ENCODE peak calls at places on chromosomes 1 and 21, in ten cellular contexts. Y, W, T, N, E, Z, I, K, C and O are unnamed samples. For H3K4me1, the result is how much of the 10 kb centered on the place peaks cover.

GRCh38 chr21:43992121-43992520 is 20.0 kb upstream of the TRAPPC10 start:
- DNase-seq in Y (no peak), W (no peak), T (no peak), N (no peak), E (no peak), Z (no peak), I (no peak), K (no peak), C (no peak), O (no peak)

GRCh38 chr1:19042675-19043578 is 86.5 kb upstream of the IFFO2 start:
- DNase-seq in Y (peak), W (no peak), T (no peak), N (no peak), E (no peak), Z (no peak), I (no peak), K (no peak), C (no peak), O (peak)

GRCh38 chr1:78229344-78229743 is 183.6 kb downstream of the GIPC2 start:
- DNase-seq in Y (no peak), W (no peak), T (peak), N (no peak), E (no peak), Z (peak), I (no peak), K (no peak), C (peak), O (peak)

GRCh38 chr1:20726932-20727745 is 5.4 kb downstream of the SH2D5 start:
- DNase-seq in Y (no peak), W (no peak), T (no peak), N (no peak), E (no peak), Z (no peak), I (no peak), K (no peak), C (no peak), O (no peak)

GRCh38 chr1:157968951-157969350 is 24.5 kb upstream of the KIRREL1 start:
- DNase-seq in Y (no peak), W (no peak), T (peak), N (no peak), E (no peak), Z (peak), I (no peak), K (no peak), C (peak), O (peak)

GRCh38 chr1:8218351-8219092 is 99.4 kb upstream of the SLC45A1 start:
- DNase-seq in Y (no peak), W (no peak), T (peak), N (no peak), E (no peak), Z (peak), I (no peak), K (no peak), C (no peak), O (peak)

GRCh38 chr1:238681021-238681420 is 705.3 kb upstream of the CHRM3 start:
- DNase-seq in Y (no peak), W (no peak), T (peak), N (no peak), E (no peak), Z (peak), I (no peak), K (no peak), C (peak), O (peak)

GRCh38 chr1:112063781-112064180 is 74.3 kb upstream of the KCND3 start:
- DNase-seq in Y (no peak), W (no peak), T (no peak), N (no peak), E (no peak), Z (no peak), I (no peak), K (no peak), C (no peak), O (no peak)

GRCh38 chr1:39671433-39671792 is 494 bp downstream of the NT5C1A start:
- DNase-seq in Y (no peak), W (peak), T (no peak), N (no peak), E (peak), Z (no peak), I (no peak), K (peak), C (no peak), O (no peak)

GRCh38 chr1:56803561-56804156 is 15.5 kb downstream of the FYB2 start:
- DNase-seq in Y (peak), W (peak), T (peak), N (peak), E (peak), Z (no peak), I (peak), K (peak), C (peak), O (peak)

GRCh38 chr1:31583082-31583994 is 7.0 kb downstream of the TINAGL1 start:
- DNase-seq in Y (no peak), W (no peak), T (no peak), N (no peak), E (no peak), Z (no peak), I (no peak), K (no peak), C (no peak), O (no peak)

GRCh38 chr21:38902608-38903445 is 97.1 kb downstream of the ETS2 start:
- DNase-seq in Y (no peak), W (no peak), T (no peak), N (no peak), E (no peak), Z (no peak), I (no peak), K (no peak), C (no peak), O (peak)

GRCh38 chr1:27318596-27318995 is 3.4 kb upstream of the TMEM222 start:
- DNase-seq in Y (no peak), W (no peak), T (peak), N (no peak), E (no peak), Z (no peak), I (no peak), K (no peak), C (no peak), O (no peak)

GRCh38 chr1:216750031-216750627 is 26.9 kb upstream of the ESRRG start:
- DNase-seq in Y (peak), W (peak), T (peak), N (no peak), E (no peak), Z (peak), I (peak), K (peak), C (peak), O (peak)

GRCh38 chr1:212987702-212988322 is 27.9 kb downstream of the ANGEL2 start:
- DNase-seq in Y (no peak), W (no peak), T (peak), N (no peak), E (no peak), Z (peak), I (no peak), K (no peak), C (peak), O (peak)

GRCh38 chr1:91799863-91800262 is 86.1 kb downstream of the TGFBR3 start:
- DNase-seq in Y (no peak), W (no peak), T (no peak), N (no peak), E (no peak), Z (no peak), I (no peak), K (no peak), C (no peak), O (peak)

GRCh38 chr1:98947071-98947470 is 57.6 kb downstream of the PLPPR5 start:
- DNase-seq in Y (no peak), W (no peak), T (no peak), N (no peak), E (no peak), Z (no peak), I (no peak), K (no peak), C (no peak), O (no peak)

GRCh38 chr1:201305815-201306214 is 22.5 kb downstream of the PKP1 start:
- DNase-seq in Y (no peak), W (no peak), T (no peak), N (no peak), E (no peak), Z (no peak), I (no peak), K (no peak), C (no peak), O (no peak)

GRCh38 chr1:201309420-201309819 is 26.1 kb downstream of the PKP1 start:
- DNase-seq in Y (peak), W (peak), T (peak), N (peak), E (peak), Z (peak), I (peak), K (peak), C (peak), O (peak)

GRCh38 chr1:201307760-201308499 is 24.6 kb downstream of the PKP1 start:
- DNase-seq in Y (peak), W (no peak), T (no peak), N (no peak), E (no peak), Z (no peak), I (no peak), K (no peak), C (peak), O (no peak)

GRCh38 chr1:201304126-201304525 is 20.8 kb downstream of the PKP1 start:
- DNase-seq in Y (no peak), W (no peak), T (no peak), N (no peak), E (no peak), Z (no peak), I (no peak), K (no peak), C (no peak), O (no peak)

DNA sequence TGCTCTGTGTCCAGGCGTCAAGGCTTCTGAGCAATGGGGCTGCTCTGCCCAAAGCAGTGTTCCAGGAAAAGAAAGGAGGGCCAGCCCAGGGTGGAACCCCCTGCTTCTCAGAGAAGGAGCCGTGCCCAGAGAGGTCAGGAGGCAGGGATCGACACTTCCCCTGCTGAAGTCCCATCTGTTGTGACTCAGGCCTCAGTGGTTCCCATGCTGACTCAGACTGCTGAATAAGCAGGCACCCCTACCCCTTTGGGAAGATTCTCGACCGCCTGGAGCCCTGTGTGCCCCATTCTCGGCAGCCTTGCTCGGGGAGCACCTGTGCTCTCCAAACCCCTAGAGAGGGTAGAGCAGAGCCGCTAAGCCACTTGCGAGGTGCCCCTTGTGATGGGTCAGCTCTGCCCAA is 23.9 kb downstream of the PKP1 start:
- DNase-seq in Y (no peak), W (no peak), T (peak), N (no peak), E (no peak), Z (peak), I (no peak), K (no peak), C (peak), O (no peak)
- H3K4me1 ChIP-seq in Y (under half), W (under half), T (under half), N (under half), E (under half), Z (under half), I (under half), K (under half), C (half or more), O (under half)

DNA sequence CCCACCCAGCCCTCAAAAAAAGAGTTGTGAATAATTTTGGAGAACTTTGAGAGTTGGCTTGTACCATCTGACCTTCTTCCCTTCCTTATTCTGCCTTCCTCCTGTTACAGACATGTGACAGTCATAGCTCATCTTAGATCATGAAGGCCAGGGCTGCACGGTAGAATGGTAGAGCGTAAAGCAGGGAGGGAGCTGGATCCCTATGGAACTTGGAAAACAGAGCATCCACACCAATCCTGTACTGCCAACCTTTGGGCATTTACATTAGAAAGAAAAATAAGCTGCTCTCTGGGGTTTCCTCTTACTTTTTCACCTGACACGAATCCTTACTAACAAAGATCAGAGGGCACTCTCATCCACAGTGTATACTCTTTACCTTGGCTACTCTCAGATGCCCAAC is 121.5 kb downstream of the GPR52 start:
- DNase-seq in Y (no peak), W (no peak), T (no peak), N (no peak), E (no peak), Z (no peak), I (no peak), K (no peak), C (no peak), O (no peak)
- H3K4me2 ChIP-seq in Y (no peak), W (no peak), T (no peak), N (no peak), E (peak), Z (no peak), I (no peak), K (no peak), C (no peak), O (no peak)

GRCh38 chr1:180926164-180926981 is 13.7 kb downstream of the KIAA1614 start:
- DNase-seq in Y (no peak), W (peak), T (peak), N (peak), E (no peak), Z (peak), I (no peak), K (peak), C (no peak), O (peak)

GRCh38 chr1:180927841-180928240 is 15.1 kb downstream of the KIAA1614 start:
- DNase-seq in Y (no peak), W (no peak), T (peak), N (no peak), E (no peak), Z (no peak), I (no peak), K (no peak), C (no peak), O (no peak)

GRCh38 chr1:180925471-180926051 is 12.9 kb downstream of the KIAA1614 start:
- DNase-seq in Y (no peak), W (peak), T (no peak), N (no peak), E (no peak), Z (no peak), I (no peak), K (peak), C (no peak), O (no peak)

GRCh38 chr1:180928272-180929230 is 15.9 kb downstream of the KIAA1614 start:
- DNase-seq in Y (no peak), W (no peak), T (no peak), N (no peak), E (no peak), Z (no peak), I (no peak), K (no peak), C (no peak), O (no peak)

DNA sequence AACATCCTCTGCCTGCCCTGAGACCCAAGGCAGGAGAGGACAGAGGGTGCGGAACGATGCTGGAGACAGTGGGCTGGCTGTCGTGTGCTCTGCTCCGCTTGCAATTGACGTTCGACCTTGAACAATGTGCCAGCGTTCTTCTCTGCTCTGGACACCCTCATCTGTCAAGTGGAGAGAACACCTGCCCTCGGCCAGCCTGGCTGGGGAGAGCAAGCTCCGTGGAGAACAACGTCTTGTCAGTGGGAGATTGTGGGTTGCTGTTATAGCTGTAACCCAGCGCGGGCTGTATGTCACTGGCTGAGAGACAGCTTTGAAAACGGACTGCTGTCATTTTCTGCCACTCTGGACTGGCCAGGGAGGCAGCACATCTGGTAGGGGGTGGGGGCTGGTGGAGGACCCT is 14.7 kb downstream of the KIAA1614 start:
- DNase-seq in Y (no peak), W (no peak), T (no peak), N (no peak), E (no peak), Z (no peak), I (no peak), K (no peak), C (no peak), O (no peak)
- H3K27ac ChIP-seq in Y (no peak), W (no peak), T (no peak), N (no peak), E (no peak), Z (no peak), I (no peak), K (peak), C (no peak), O (no peak)

GRCh38 chr1:13792429-13792828 is 92.4 kb downstream of the PRDM2 start:
- DNase-seq in Y (no peak), W (no peak), T (peak), N (no peak), E (no peak), Z (peak), I (no peak), K (no peak), C (no peak), O (peak)
- H3K4me1 ChIP-seq in Y (under half), W (under half), T (under half), N (under half), E (under half), Z (under half), I (under half), K (under half), C (under half), O (under half)

GRCh38 chr1:110210604-110211502 is 739 bp downstream of the KCNC4 start:
- DNase-seq in Y (peak), W (peak), T (no peak), N (peak), E (peak), Z (peak), I (no peak), K (peak), C (peak), O (peak)

GRCh38 chr1:110211503-110212164 is 1.5 kb downstream of the KCNC4 start:
- DNase-seq in Y (peak), W (peak), T (no peak), N (no peak), E (peak), Z (no peak), I (no peak), K (no peak), C (no peak), O (peak)

GRCh38 chr1:110214454-110215404 is 4.6 kb downstream of the KCNC4 start:
- DNase-seq in Y (no peak), W (no peak), T (peak), N (no peak), E (no peak), Z (no peak), I (no peak), K (peak), C (peak), O (no peak)

GRCh38 chr1:110213143-110213540 is 3.0 kb downstream of the KCNC4 start:
- DNase-seq in Y (no peak), W (no peak), T (no peak), N (no peak), E (no peak), Z (no peak), I (no peak), K (no peak), C (no peak), O (no peak)

GRCh38 chr1:110212165-110213142 is 2.3 kb downstream of the KCNC4 start:
- DNase-seq in Y (peak), W (peak), T (no peak), N (no peak), E (peak), Z (no peak), I (no peak), K (peak), C (no peak), O (no peak)
- H3K4me2 ChIP-seq in Y (peak), W (peak), T (no peak), N (peak), E (peak), Z (peak), I (peak), K (peak), C (peak), O (no peak)